ENCODE peak calls at places on chromosomes 1 and 21, in five cellular contexts. One of them, this sample, is unnamed.

GRCh38 chr1:43363283-43363934 is 4.4 kb downstream of the ELOVL1 start:
- DNase-seq in neural progenitor cell: no peak
- DNase-seq in body of pancreas: no peak
- DNase-seq in WERI-Rb-1: no peak
- DNase-seq in PC-9: no peak
- DNase-seq in this sample: no peak

GRCh38 chr1:56931686-56932085 is 34.1 kb downstream of the C8B start:
- DNase-seq in body of pancreas: no peak
- DNase-seq in WERI-Rb-1: no peak
- DNase-seq in PC-9: no peak
- DNase-seq in neural progenitor cell: peak; percentile 28
- DNase-seq in this sample: no peak

GRCh38 chr1:65310078-65310587 is 790 bp downstream of the DNAJC6 start:
- DNase-seq in WERI-Rb-1: peak; percentile 92
- DNase-seq in body of pancreas: peak; percentile 31
- DNase-seq in PC-9: no peak
- DNase-seq in neural progenitor cell: no peak
- DNase-seq in this sample: peak; percentile 70

GRCh38 chr1:84635261-84635848 is 54.9 kb downstream of the SSX2IP start:
- DNase-seq in body of pancreas: no peak
- DNase-seq in PC-9: no peak
- DNase-seq in neural progenitor cell: no peak
- DNase-seq in WERI-Rb-1: no peak
- DNase-seq in this sample: no peak

GRCh38 chr1:31383967-31384366 is 11.1 kb upstream of the FABP3 start:
- DNase-seq in neural progenitor cell: no peak
- DNase-seq in WERI-Rb-1: peak; percentile 71
- DNase-seq in PC-9: no peak
- DNase-seq in body of pancreas: no peak
- DNase-seq in this sample: no peak

GRCh38 chr1:206875752-206876380 is 10.4 kb downstream of the IL20 start:
- DNase-seq in PC-9: no peak
- DNase-seq in WERI-Rb-1: no peak
- DNase-seq in neural progenitor cell: no peak
- DNase-seq in body of pancreas: no peak
- DNase-seq in this sample: no peak

GRCh38 chr21:17931080-17931479 is 111.9 kb upstream of the C21orf91 start:
- DNase-seq in WERI-Rb-1: no peak
- DNase-seq in body of pancreas: no peak
- DNase-seq in PC-9: no peak
- DNase-seq in neural progenitor cell: no peak
- DNase-seq in this sample: peak; percentile 59

GRCh38 chr1:7534061-7534825 is 236.9 kb upstream of the VAMP3 start:
- DNase-seq in WERI-Rb-1: no peak
- DNase-seq in neural progenitor cell: no peak
- DNase-seq in PC-9: no peak
- DNase-seq in body of pancreas: no peak
- DNase-seq in this sample: peak; percentile 41

GRCh38 chr1:200332716-200333115 is 77.1 kb downstream of the ZNF281 start:
- DNase-seq in PC-9: no peak
- DNase-seq in body of pancreas: no peak
- DNase-seq in WERI-Rb-1: no peak
- DNase-seq in neural progenitor cell: no peak
- DNase-seq in this sample: no peak

GRCh38 chr1:85689788-85690404 is 18.3 kb downstream of the ZNHIT6 start:
- DNase-seq in WERI-Rb-1: no peak
- DNase-seq in body of pancreas: no peak
- DNase-seq in PC-9: no peak
- DNase-seq in neural progenitor cell: no peak
- DNase-seq in this sample: no peak

GRCh38 chr1:50326026-50326425 is 97.2 kb downstream of the DMRTA2 start:
- DNase-seq in body of pancreas: no peak
- DNase-seq in WERI-Rb-1: no peak
- DNase-seq in PC-9: no peak
- DNase-seq in neural progenitor cell: no peak
- DNase-seq in this sample: no peak

GRCh38 chr1:50332941-50333594 is 90.2 kb downstream of the DMRTA2 start:
- DNase-seq in WERI-Rb-1: peak; percentile 80
- DNase-seq in neural progenitor cell: peak; percentile 90
- DNase-seq in PC-9: peak; percentile 46
- DNase-seq in body of pancreas: peak; percentile 53
- DNase-seq in this sample: no peak

GRCh38 chr1:50329332-50329932 is 93.8 kb downstream of the DMRTA2 start:
- DNase-seq in PC-9: no peak
- DNase-seq in neural progenitor cell: no peak
- DNase-seq in WERI-Rb-1: no peak
- DNase-seq in body of pancreas: peak; percentile 56
- DNase-seq in this sample: peak; percentile 20

GRCh38 chr1:50333595-50333974 is 89.7 kb downstream of the DMRTA2 start:
- DNase-seq in body of pancreas: peak; percentile 52
- DNase-seq in WERI-Rb-1: peak; percentile 72
- DNase-seq in PC-9: no peak
- DNase-seq in neural progenitor cell: peak; percentile 84
- DNase-seq in this sample: no peak

GRCh38 chr1:50328552-50328951 is 94.7 kb downstream of the DMRTA2 start:
- DNase-seq in neural progenitor cell: no peak
- DNase-seq in body of pancreas: no peak
- DNase-seq in PC-9: no peak
- DNase-seq in WERI-Rb-1: no peak
- DNase-seq in this sample: peak; percentile 35
- H3K36me3 ChIP-seq in neural progenitor cell: no peaks in the 10 kb centered on the region
- H3K36me3 ChIP-seq in body of pancreas: no peaks in the 10 kb centered on the region
- H3K36me3 ChIP-seq in PC-9: no peaks in the 10 kb centered on the region
- H3K36me3 ChIP-seq in WERI-Rb-1: no peaks in the 10 kb centered on the region
- H3K36me3 ChIP-seq in this sample: no peaks in the 10 kb centered on the region

DNA sequence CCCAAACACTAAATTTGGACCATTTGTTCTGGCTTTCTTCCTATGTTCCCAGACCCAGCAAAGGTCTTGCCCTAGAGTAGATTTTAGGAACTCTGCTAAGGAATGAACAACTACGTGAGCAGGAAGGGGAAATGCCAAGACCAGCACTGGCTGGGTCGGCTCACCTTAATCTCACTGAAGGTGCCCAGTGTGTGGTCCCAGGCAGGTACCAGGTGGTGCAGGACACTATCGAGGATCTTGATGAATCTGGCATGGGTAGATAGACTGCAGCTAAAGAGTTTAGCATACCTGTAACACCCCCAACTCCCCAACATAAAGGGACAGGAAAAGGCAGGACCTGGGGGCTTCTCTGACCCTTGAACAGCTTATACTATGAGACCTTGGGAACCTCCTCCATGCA is 3.0 kb downstream of the HECTD3 start:
- DNase-seq in neural progenitor cell: no peak
- DNase-seq in WERI-Rb-1: no peak
- DNase-seq in PC-9: no peak
- DNase-seq in body of pancreas: no peak
- DNase-seq in this sample: no peak
- H3K36me3 ChIP-seq in neural progenitor cell: no peaks in the 10 kb centered on the region
- H3K36me3 ChIP-seq in WERI-Rb-1: peaks cover 53% of the 10 kb centered on the region
- H3K36me3 ChIP-seq in PC-9: no peaks in the 10 kb centered on the region
- H3K36me3 ChIP-seq in body of pancreas: peaks cover 9% of the 10 kb centered on the region
- H3K36me3 ChIP-seq in this sample: no peaks in the 10 kb centered on the region

GRCh38 chr1:155794605-155795265 is 62.3 kb downstream of the GON4L start:
- DNase-seq in neural progenitor cell: no peak
- DNase-seq in body of pancreas: no peak
- DNase-seq in WERI-Rb-1: no peak
- DNase-seq in PC-9: no peak
- DNase-seq in this sample: no peak
- H3K36me3 ChIP-seq in neural progenitor cell: peaks cover 7% of the 10 kb centered on the region
- H3K36me3 ChIP-seq in body of pancreas: peaks cover 4% of the 10 kb centered on the region
- H3K36me3 ChIP-seq in WERI-Rb-1: peaks cover 72% of the 10 kb centered on the region
- H3K36me3 ChIP-seq in PC-9: peaks cover 13% of the 10 kb centered on the region
- H3K36me3 ChIP-seq in this sample: peaks cover 34% of the 10 kb centered on the region

GRCh38 chr1:63663873-63664272 is 70.7 kb downstream of the PGM1 start:
- DNase-seq in neural progenitor cell: no peak
- DNase-seq in PC-9: no peak
- DNase-seq in body of pancreas: no peak
- DNase-seq in WERI-Rb-1: no peak
- DNase-seq in this sample: no peak

GRCh38 chr1:63663301-63663700 is 70.1 kb downstream of the PGM1 start:
- DNase-seq in PC-9: no peak
- DNase-seq in WERI-Rb-1: no peak
- DNase-seq in neural progenitor cell: no peak
- DNase-seq in body of pancreas: no peak
- DNase-seq in this sample: no peak

GRCh38 chr1:63665824-63666223 is 72.6 kb downstream of the PGM1 start:
- DNase-seq in WERI-Rb-1: no peak
- DNase-seq in PC-9: no peak
- DNase-seq in body of pancreas: no peak
- DNase-seq in neural progenitor cell: peak; percentile 65
- DNase-seq in this sample: no peak

GRCh38 chr1:63664742-63665141 is 71.5 kb downstream of the PGM1 start:
- DNase-seq in neural progenitor cell: no peak
- DNase-seq in PC-9: no peak
- DNase-seq in body of pancreas: no peak
- DNase-seq in WERI-Rb-1: no peak
- DNase-seq in this sample: no peak

DNA sequence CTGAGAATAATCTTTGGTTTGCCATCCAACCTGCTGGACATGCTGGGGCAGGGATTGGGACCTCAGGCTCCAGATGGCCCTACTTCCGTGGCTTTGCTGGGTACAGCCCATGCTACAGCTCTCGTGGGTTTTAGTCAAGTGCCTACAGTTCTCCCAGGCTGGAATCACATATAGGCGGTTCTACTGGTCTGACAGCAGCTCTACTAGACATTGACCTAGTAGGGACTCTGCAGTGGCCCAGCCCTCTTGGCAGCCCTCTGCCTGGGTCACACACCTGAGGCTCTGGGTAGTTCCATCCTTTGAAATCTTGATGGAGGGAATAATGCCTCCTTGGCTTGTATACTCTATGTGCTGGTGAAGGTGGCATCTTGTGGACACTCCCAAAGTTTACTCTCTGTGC is 72.2 kb downstream of the PGM1 start:
- DNase-seq in PC-9: no peak
- DNase-seq in body of pancreas: no peak
- DNase-seq in WERI-Rb-1: no peak
- DNase-seq in neural progenitor cell: no peak
- DNase-seq in this sample: no peak
- H3K36me3 ChIP-seq in PC-9: peaks cover 13% of the 10 kb centered on the region
- H3K36me3 ChIP-seq in body of pancreas: no peaks in the 10 kb centered on the region
- H3K36me3 ChIP-seq in WERI-Rb-1: no peaks in the 10 kb centered on the region
- H3K36me3 ChIP-seq in neural progenitor cell: no peaks in the 10 kb centered on the region
- H3K36me3 ChIP-seq in this sample: no peaks in the 10 kb centered on the region

DNA sequence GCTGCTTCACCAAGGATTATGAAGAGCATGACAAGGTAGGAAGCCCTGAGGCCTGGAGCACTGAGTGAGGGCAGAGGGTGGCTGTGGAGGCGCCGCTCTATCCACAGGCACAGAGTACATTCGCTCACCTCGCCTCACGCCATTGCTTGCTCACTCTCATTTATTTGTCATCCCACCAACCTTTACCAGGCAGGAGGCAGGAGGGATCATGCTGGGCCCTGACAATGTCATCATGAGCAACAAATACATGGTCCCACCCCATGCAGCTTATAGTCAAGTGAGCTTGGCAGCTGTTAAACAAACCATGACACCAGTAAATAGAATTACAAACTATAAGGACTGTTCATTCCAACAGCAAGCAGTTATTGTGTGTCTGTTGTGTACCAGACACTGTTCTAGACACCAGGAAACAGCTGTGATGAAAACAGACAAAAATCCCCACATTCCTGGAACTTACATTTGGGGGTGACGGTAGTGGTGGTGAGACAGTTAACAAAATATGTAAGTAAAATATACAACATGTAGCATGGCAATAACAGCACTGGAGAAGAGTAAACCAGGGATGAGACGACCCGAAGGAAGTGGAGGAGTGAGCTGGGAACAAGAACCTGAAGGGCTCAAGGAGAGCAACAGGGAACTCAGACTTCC is 6.9 kb downstream of the CSF1 start:
- DNase-seq in PC-9: no peak
- DNase-seq in neural progenitor cell: no peak
- DNase-seq in body of pancreas: no peak
- DNase-seq in WERI-Rb-1: no peak
- DNase-seq in this sample: no peak
- H3K36me3 ChIP-seq in PC-9: peaks cover 82% of the 10 kb centered on the region
- H3K36me3 ChIP-seq in neural progenitor cell: no peaks in the 10 kb centered on the region
- H3K36me3 ChIP-seq in body of pancreas: no peaks in the 10 kb centered on the region
- H3K36me3 ChIP-seq in WERI-Rb-1: peaks cover 14% of the 10 kb centered on the region
- H3K36me3 ChIP-seq in this sample: peaks cover 43% of the 10 kb centered on the region

DNA sequence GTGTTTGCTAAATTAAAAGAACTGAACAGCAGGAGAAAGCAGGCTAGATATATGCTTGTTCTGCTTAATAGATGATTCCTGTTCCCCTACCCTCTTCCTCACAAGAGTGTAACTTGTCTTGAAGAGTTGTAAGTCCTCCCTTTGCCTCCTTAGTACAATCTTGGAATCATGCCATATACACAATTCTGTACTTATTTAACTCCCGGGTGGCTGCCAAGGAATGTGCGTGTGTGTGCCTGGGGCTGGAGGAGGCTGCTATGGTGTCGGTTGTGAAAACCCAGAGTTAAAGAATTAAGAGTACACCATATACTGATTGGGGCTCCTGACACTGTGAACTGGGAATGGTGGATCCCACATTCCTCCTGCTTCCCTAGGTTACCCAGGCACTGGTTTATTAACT is 194.2 kb downstream of the SIPA1L2 start:
- DNase-seq in neural progenitor cell: no peak
- DNase-seq in PC-9: no peak
- DNase-seq in body of pancreas: no peak
- DNase-seq in WERI-Rb-1: no peak
- DNase-seq in this sample: no peak
- H3K36me3 ChIP-seq in neural progenitor cell: no peaks in the 10 kb centered on the region
- H3K36me3 ChIP-seq in PC-9: no peaks in the 10 kb centered on the region
- H3K36me3 ChIP-seq in body of pancreas: no peaks in the 10 kb centered on the region
- H3K36me3 ChIP-seq in WERI-Rb-1: no peaks in the 10 kb centered on the region
- H3K36me3 ChIP-seq in this sample: no peaks in the 10 kb centered on the region

DNA sequence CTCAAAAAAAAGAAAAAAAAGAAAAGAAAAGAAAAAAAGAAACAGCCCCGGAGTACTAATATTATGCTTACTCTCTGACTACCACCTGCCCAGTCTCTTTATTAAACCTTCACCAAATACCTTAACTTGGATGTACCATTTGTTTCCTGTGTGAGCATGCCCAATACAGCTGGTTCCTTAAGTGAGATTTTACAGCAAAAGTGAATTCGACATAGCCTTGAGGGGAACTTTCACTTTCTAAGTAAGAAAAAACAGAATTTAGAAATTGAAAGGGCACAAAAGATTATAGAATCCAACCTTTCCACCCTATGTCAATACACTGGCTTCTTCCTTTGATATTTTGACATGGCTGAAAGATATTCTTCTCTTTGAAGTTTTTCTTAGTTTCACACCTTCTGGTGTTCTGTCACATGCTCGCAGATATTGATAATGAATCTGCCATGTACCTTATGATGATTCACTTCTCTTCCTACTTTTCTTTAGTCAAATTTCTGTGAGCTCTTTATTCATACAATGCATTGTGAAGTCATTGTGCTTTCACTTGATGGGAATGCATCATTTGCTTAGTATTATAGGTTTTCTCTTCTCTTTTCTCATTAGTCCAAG is 5.2 kb upstream of the GIPC2 start:
- DNase-seq in neural progenitor cell: no peak
- DNase-seq in body of pancreas: no peak
- DNase-seq in PC-9: no peak
- DNase-seq in WERI-Rb-1: no peak
- DNase-seq in this sample: no peak
- H3K36me3 ChIP-seq in neural progenitor cell: no peaks in the 10 kb centered on the region
- H3K36me3 ChIP-seq in body of pancreas: no peaks in the 10 kb centered on the region
- H3K36me3 ChIP-seq in PC-9: no peaks in the 10 kb centered on the region
- H3K36me3 ChIP-seq in WERI-Rb-1: no peaks in the 10 kb centered on the region
- H3K36me3 ChIP-seq in this sample: no peaks in the 10 kb centered on the region